ENCODE peak calls at places on chromosomes 6 and 20, in six cellular contexts. P, Y, A, K, H and Q are unnamed samples.

GRCh38 chr6:131914967-131915751 is 36.0 kb downstream of the CCN2 start:
- DNase-seq in Y (peak), A (no peak), P (peak), K (peak), H (peak), Q (peak)

GRCh38 chr6:109308018-109308492 is 74.2 kb downstream of the CD164 start:
- DNase-seq in Y (no peak), P (no peak), A (peak), K (no peak), H (no peak), Q (no peak)

GRCh38 chr6:169933251-169933821 is 181.9 kb downstream of the ERMARD start:
- DNase-seq in A (no peak), Y (no peak), P (no peak), H (no peak), K (no peak), Q (no peak)

GRCh38 chr6:40996591-40997247 is 42.3 kb downstream of the UNC5CL start:
- DNase-seq in H (peak), P (peak), Y (peak), A (no peak), K (no peak), Q (no peak)

GRCh38 chr6:20606831-20607230 is 72.6 kb downstream of the CDKAL1 start:
- DNase-seq in Y (no peak), H (no peak), P (no peak), K (no peak), A (no peak), Q (no peak)

GRCh38 chr20:57620999-57621398 is 773 bp upstream of the ZBP1 start:
- DNase-seq in K (no peak), P (no peak), A (no peak), H (no peak), Y (no peak), Q (no peak)

GRCh38 chr6:99821164-99821563 is 172.9 kb downstream of the MCHR2 start:
- DNase-seq in K (no peak), Y (no peak), H (no peak), A (no peak), P (no peak), Q (no peak)

GRCh38 chr6:40526036-40526435 is 61.1 kb downstream of the LRFN2 start:
- DNase-seq in H (no peak), P (no peak), A (no peak), Y (no peak), K (no peak), Q (no peak)

GRCh38 chr20:47921306-47922279 is 136.3 kb upstream of the SULF2 start:
- DNase-seq in A (no peak), P (no peak), Y (no peak), K (no peak), H (peak), Q (no peak)

GRCh38 chr6:136051140-136051775 is 198.9 kb downstream of the MTFR2 start:
- DNase-seq in Y (no peak), H (no peak), P (no peak), K (no peak), A (no peak), Q (no peak)

GRCh38 chr6:52233975-52234823 is 10.1 kb downstream of the IL17F start:
- DNase-seq in Y (no peak), P (peak), H (no peak), A (peak), K (no peak), Q (peak)

GRCh38 chr6:31729979-31730630 is 1.0 kb upstream of the DDAH2 start:
- DNase-seq in H (peak), P (peak), Y (peak), A (peak), K (peak), Q (peak)

GRCh38 chr6:79544299-79544927 is 7.2 kb upstream of the LCA5 start:
- DNase-seq in Y (no peak), K (peak), H (peak), A (no peak), P (peak), Q (no peak)

GRCh38 chr6:41894366-41895299 is 542 bp downstream of the USP49 start:
- DNase-seq in Y (no peak), A (no peak), K (no peak), P (peak), H (no peak), Q (peak)

GRCh38 chr20:38139156-38139912 is 25.7 kb downstream of the TGM2 start:
- DNase-seq in H (no peak), K (no peak), Y (peak), A (no peak), P (no peak), Q (no peak)

GRCh38 chr20:2688041-2688591 is 4.5 kb upstream of the EBF4 start:
- DNase-seq in Y (peak), H (no peak), A (no peak), K (peak), P (peak), Q (peak)

GRCh38 chr6:21201673-21202430 is 391.7 kb upstream of the SOX4 start:
- DNase-seq in H (no peak), Y (no peak), K (no peak), P (no peak), A (no peak), Q (no peak)

GRCh38 chr20:12965212-12965879 is 43.4 kb upstream of the SPTLC3 start:
- DNase-seq in A (no peak), P (no peak), H (no peak), K (no peak), Y (no peak), Q (no peak)

GRCh38 chr6:15962449-15962764 is 166.5 kb upstream of the MYLIP start:
- DNase-seq in P (peak), H (no peak), K (peak), Y (no peak), A (peak), Q (no peak)

GRCh38 chr20:24987873-24988835 is 4.4 kb downstream of the APMAP start:
- DNase-seq in A (no peak), P (no peak), H (no peak), K (no peak), Y (no peak), Q (no peak)

GRCh38 chr20:24948939-24949679 is at the start of gene CST7:
- DNase-seq in P (no peak), H (no peak), A (no peak), Y (no peak), K (no peak), Q (no peak)

GRCh38 chr6:33905081-33905609 is 101.3 kb upstream of the MLN start:
- DNase-seq in H (no peak), Y (no peak), K (no peak), A (no peak), P (no peak), Q (no peak)